ENCODE peak calls at places on chromosomes 2 and 18, in six cellular contexts. O is HFFc6; N is hippocampal formation; H is HT1080; G is activated CD8-positive, alpha-beta memory T cell treated with anti-CD3 and anti-CD28 coated beads for 4 hours; D is anterior cingulate cortex. J is an unnamed sample.

GRCh38 chr2:111119004-111119846 is 1.5 kb upstream of the BCL2L11 start:
- DNase-seq in O (no peak), N (no peak), H (no peak), G (no peak), D (no peak), J (no peak)

GRCh38 chr2:191679818-191680600 is 2.1 kb downstream of the NABP1 start:
- DNase-seq in O (peak; percentile 81), N (no peak), H (peak; percentile 91), G (no peak), D (no peak), J (peak; percentile 89)

GRCh38 chr2:224882291-224883171 is 159.7 kb downstream of the DOCK10 start:
- DNase-seq in O (peak; percentile 94), N (no peak), H (peak; percentile 92), G (no peak), D (no peak), J (peak; percentile 89)

GRCh38 chr18:48345596-48345995 is 63.6 kb downstream of the ZBTB7C start:
- DNase-seq in O (peak; percentile 5), N (no peak), H (peak; percentile 14), G (no peak), D (no peak), J (peak; percentile 20)

GRCh38 chr2:33001823-33002222 is 55.1 kb downstream of the LTBP1 start:
- DNase-seq in O (no peak), N (no peak), H (no peak), G (no peak), D (no peak), J (no peak)

GRCh38 chr18:54023471-54023870 is 201.0 kb downstream of the MBD2 start:
- DNase-seq in O (no peak), N (no peak), H (peak; percentile 89), G (no peak), D (no peak), J (peak; percentile 77)

GRCh38 chr18:59298871-59299270 is 19.6 kb downstream of the CPLX4 start:
- DNase-seq in O (no peak), N (no peak), H (no peak), G (no peak), D (no peak), J (no peak)

GRCh38 chr2:11387100-11387390 is 42.6 kb upstream of the ROCK2 start:
- DNase-seq in O (peak; percentile 28), N (no peak), H (no peak), G (no peak), D (no peak), J (peak; percentile 20)

GRCh38 chr2:13819896-13820295 is 812.6 kb upstream of the LRATD1 start:
- DNase-seq in O (no peak), N (no peak), H (no peak), G (no peak), D (no peak), J (no peak)

GRCh38 chr2:120470041-120470716 is 124.2 kb downstream of the INHBB start:
- DNase-seq in O (peak; percentile 96), N (no peak), H (peak; percentile 79), G (no peak), D (no peak), J (peak; percentile 92)

GRCh38 chr2:58194451-58194850 is 46.7 kb downstream of the FANCL start:
- DNase-seq in O (no peak), N (no peak), H (no peak), G (no peak), D (no peak), J (no peak)

GRCh38 chr18:28637897-28638296 is 461.0 kb upstream of the CDH2 start:
- DNase-seq in O (no peak), N (no peak), H (no peak), G (no peak), D (no peak), J (no peak)

GRCh38 chr2:27428213-27428977 is at the start of gene NRBP1:
- DNase-seq in O (peak; percentile 81), N (peak; percentile 92), H (peak; percentile 85), G (peak; percentile 82), D (peak; percentile 87), J (peak; percentile 89)

GRCh38 chr2:28649481-28650260 is 102.0 kb upstream of the PPP1CB start:
- DNase-seq in O (peak; percentile 17), N (no peak), H (peak; percentile 71), G (no peak), D (no peak), J (peak; percentile 84)

GRCh38 chr2:161625314-161625919 is 1.2 kb downstream of the SLC4A10 start:
- DNase-seq in O (no peak), N (peak; percentile 24), H (no peak), G (no peak), D (peak; percentile 67), J (no peak)

GRCh38 chr2:212686285-212686895 is 147.8 kb upstream of the ERBB4 start:
- DNase-seq in O (peak; percentile 60), N (peak; percentile 75), H (peak; percentile 50), G (peak; percentile 15), D (peak; percentile 1), J (peak; percentile 60)

GRCh38 chr2:168192839-168193616 is 54.4 kb downstream of the STK39 start:
- DNase-seq in O (no peak), N (no peak), H (peak; percentile 90), G (no peak), D (no peak), J (peak; percentile 78)

GRCh38 chr2:147789287-147789686 is 55.5 kb upstream of the ACVR2A start:
- DNase-seq in O (no peak), N (no peak), H (no peak), G (no peak), D (no peak), J (no peak)

GRCh38 chr2:173851256-173851655 is 113.9 kb downstream of the SP3 start:
- DNase-seq in O (peak; percentile 2), N (no peak), H (no peak), G (no peak), D (no peak), J (peak; percentile 50)

GRCh38 chr2:58569460-58570185 is 328.5 kb upstream of the FANCL start:
- DNase-seq in O (no peak), N (no peak), H (peak; percentile 17), G (no peak), D (no peak), J (peak; percentile 50)

GRCh38 chr2:213932-214693 is 49.7 kb downstream of the SH3YL1 start:
- DNase-seq in O (no peak), N (no peak), H (no peak), G (no peak), D (peak; percentile 45), J (no peak)

GRCh38 chr2:38462121-38462634 is 85.1 kb upstream of the ATL2 start:
- DNase-seq in O (peak; percentile 80), N (no peak), H (peak; percentile 98), G (no peak), D (peak; percentile 4), J (peak; percentile 95)

GRCh38 chr18:57910817-57911216 is 107.7 kb upstream of the ATP8B1 start:
- DNase-seq in O (no peak), N (no peak), H (no peak), G (no peak), D (no peak), J (no peak)

GRCh38 chr18:26425148-26425531 is 123.2 kb downstream of the KCTD1 start:
- DNase-seq in O (peak; percentile 11), N (no peak), H (no peak), G (no peak), D (no peak), J (no peak)

GRCh38 chr18:23719634-23720201 is 30.5 kb downstream of the LAMA3 start:
- DNase-seq in O (peak; percentile 98), N (no peak), H (peak; percentile 99), G (no peak), D (no peak), J (peak; percentile 99)

GRCh38 chr2:124163825-124164224 is 138.7 kb downstream of the CNTNAP5 start:
- DNase-seq in O (no peak), N (no peak), H (no peak), G (no peak), D (no peak), J (no peak)

GRCh38 chr2:241052677-241053360 is 49.3 kb downstream of the MTERF4 start:
- DNase-seq in O (no peak), N (no peak), H (no peak), G (no peak), D (no peak), J (no peak)

GRCh38 chr2:27909901-27910300 is 19.4 kb downstream of the BABAM2 start:
- DNase-seq in O (no peak), N (no peak), H (no peak), G (no peak), D (no peak), J (no peak)

GRCh38 chr2:234446404-234447076 is 50.3 kb downstream of the ARL4C start:
- DNase-seq in O (no peak), N (no peak), H (no peak), G (peak; percentile 54), D (no peak), J (no peak)